ENCODE peak calls at places on chromosomes 16 and 17, in eight cellular contexts. H is HL-60, E is heart left ventricle, C is GM23338, W is IMR-90, I is upper lobe of right lung, Z is sigmoid colon, V is A549. A is an unnamed sample.

GRCh38 chr17:77366558-77367245 is 225.9 kb downstream of the SEC14L1 start:
- DNase-seq in H (no peak), E (no peak), C (no peak), W (peak; percentile 86), I (no peak), Z (peak; percentile 74), V (no peak), A (peak; percentile 32)

GRCh38 chr17:32701860-32702259 is 175.1 kb downstream of the MYO1D start:
- DNase-seq in H (no peak), E (no peak), C (no peak), W (no peak), I (no peak), Z (no peak), V (no peak), A (no peak)

GRCh38 chr16:75109732-75110243 is 6.8 kb downstream of the LDHD start:
- DNase-seq in H (no peak), E (peak; percentile 78), C (no peak), W (no peak), I (peak; percentile 61), Z (peak; percentile 81), V (no peak), A (no peak)

GRCh38 chr16:84593825-84594724 is 23.8 kb downstream of the COTL1 start:
- DNase-seq in H (peak; percentile 84), E (no peak), C (peak; percentile 64), W (no peak), I (peak; percentile 77), Z (no peak), V (no peak), A (no peak)

GRCh38 chr16:64543401-64543800 is 578.5 kb downstream of the CDH11 start:
- DNase-seq in H (no peak), E (no peak), C (no peak), W (no peak), I (no peak), Z (no peak), V (no peak), A (no peak)

GRCh38 chr16:4244254-4244812 is 2.5 kb upstream of the SRL start:
- DNase-seq in H (no peak), E (no peak), C (no peak), W (peak; percentile 10), I (no peak), Z (no peak), V (no peak), A (no peak)

GRCh38 chr17:12230411-12230810 is 209.7 kb downstream of the MAP2K4 start:
- DNase-seq in H (no peak), E (no peak), C (no peak), W (peak; percentile 53), I (no peak), Z (no peak), V (no peak), A (no peak)

GRCh38 chr17:69326302-69327059 is 452 bp downstream of the ABCA5 start:
- DNase-seq in H (peak; percentile 2), E (no peak), C (no peak), W (peak; percentile 26), I (no peak), Z (no peak), V (no peak), A (peak; percentile 49)

GRCh38 chr16:78045865-78046581 is 23.7 kb downstream of the CLEC3A start:
- DNase-seq in H (no peak), E (peak; percentile 57), C (peak; percentile 93), W (peak; percentile 54), I (peak; percentile 85), Z (no peak), V (peak; percentile 16), A (peak; percentile 6)

GRCh38 chr17:61360318-61360717 is 39.3 kb upstream of the TBX2 start:
- DNase-seq in H (no peak), E (no peak), C (no peak), W (no peak), I (no peak), Z (no peak), V (no peak), A (no peak)

GRCh38 chr16:56608876-56609462 is 585 bp downstream of the MT2A start:
- DNase-seq in H (no peak), E (no peak), C (no peak), W (no peak), I (no peak), Z (no peak), V (no peak), A (no peak)

GRCh38 chr16:28301154-28301553 is 8.8 kb downstream of the SBK1 start:
- DNase-seq in H (no peak), E (no peak), C (no peak), W (no peak), I (no peak), Z (no peak), V (no peak), A (no peak)

GRCh38 chr16:28304214-28304613 is 11.9 kb downstream of the SBK1 start:
- DNase-seq in H (no peak), E (peak; percentile 27), C (peak; percentile 76), W (peak; percentile 40), I (no peak), Z (no peak), V (no peak), A (no peak)

GRCh38 chr16:28303132-28303531 is 10.8 kb downstream of the SBK1 start:
- DNase-seq in H (no peak), E (no peak), C (no peak), W (no peak), I (no peak), Z (no peak), V (no peak), A (no peak)

GRCh38 chr16:28300327-28300726 is 8.0 kb downstream of the SBK1 start:
- DNase-seq in H (no peak), E (no peak), C (no peak), W (no peak), I (no peak), Z (no peak), V (no peak), A (no peak)

GRCh38 chr16:28301620-28302019 is 9.3 kb downstream of the SBK1 start:
- DNase-seq in H (no peak), E (no peak), C (no peak), W (no peak), I (no peak), Z (no peak), V (no peak), A (no peak)
- H3K27ac ChIP-seq in H (no peak overlapping the region), E (no peak overlapping the region), C (no peak overlapping the region), W (no peak overlapping the region), I (no peak overlapping the region), Z (no peak overlapping the region), V (no peak overlapping the region), A (no peak overlapping the region)

GRCh38 chr17:36755586-36755985 is 154.2 kb downstream of the MRM1 start:
- DNase-seq in H (no peak), E (no peak), C (peak; percentile 85), W (no peak), I (no peak), Z (no peak), V (peak; percentile 70), A (peak; percentile 6)
- TF ChIP-seq CTCF in H (peak; percentile 11), E (no peak), C (peak; percentile 63), W (peak; percentile 16), I (peak; percentile 30), Z (no peak), V (peak; percentile 56), A (peak; percentile 58)

GRCh38 chr17:13599168-13599577 is 2.6 kb downstream of the HS3ST3A1 start:
- DNase-seq in H (no peak), E (no peak), C (no peak), W (no peak), I (no peak), Z (no peak), V (no peak), A (no peak)
- H3K27ac ChIP-seq in H (no peak overlapping the region), E (no peak overlapping the region), C (no peak overlapping the region), W (no peak overlapping the region), I (no peak overlapping the region), Z (peak overlapping the region; percentile 7), V (no peak overlapping the region), A (no peak overlapping the region)

GRCh38 chr16:81633147-81633619 is 145.9 kb upstream of the PLCG2 start:
- DNase-seq in H (no peak), E (no peak), C (peak; percentile 76), W (no peak), I (no peak), Z (no peak), V (no peak), A (no peak)
- TF ChIP-seq CTCF in H (no peak), E (no peak), C (peak; percentile 56), W (no peak), I (peak; percentile 11), Z (no peak), V (no peak), A (peak; percentile 31)

GRCh38 chr16:69260506-69260905 is 50.6 kb upstream of the VPS4A start:
- DNase-seq in H (no peak), E (no peak), C (no peak), W (no peak), I (no peak), Z (no peak), V (no peak), A (no peak)

DNA sequence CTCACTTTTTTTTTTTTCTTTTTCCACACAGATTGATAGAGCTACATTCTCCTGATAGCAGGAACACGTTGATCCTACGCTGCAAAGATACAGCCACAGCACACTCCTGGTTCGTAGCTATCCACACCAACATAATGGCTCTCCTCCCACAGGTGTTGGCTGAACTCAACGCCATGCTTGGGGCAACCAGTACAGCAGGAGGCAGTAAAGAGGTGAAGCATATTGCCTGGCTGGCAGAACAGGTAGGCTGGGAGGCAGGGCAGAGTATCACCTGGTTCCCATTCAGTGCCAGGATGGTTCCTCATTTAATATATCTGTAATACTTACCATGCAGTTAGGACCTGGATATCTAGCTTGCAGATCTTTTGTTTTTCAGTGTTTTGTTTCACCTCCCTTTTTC is 51.1 kb upstream of the VPS4A start:
- DNase-seq in H (no peak), E (no peak), C (peak; percentile 30), W (no peak), I (no peak), Z (no peak), V (no peak), A (no peak)
- H3K27ac ChIP-seq in H (no peak overlapping the region), E (no peak overlapping the region), C (no peak overlapping the region), W (no peak overlapping the region), I (no peak overlapping the region), Z (no peak overlapping the region), V (no peak overlapping the region), A (no peak overlapping the region)

DNA sequence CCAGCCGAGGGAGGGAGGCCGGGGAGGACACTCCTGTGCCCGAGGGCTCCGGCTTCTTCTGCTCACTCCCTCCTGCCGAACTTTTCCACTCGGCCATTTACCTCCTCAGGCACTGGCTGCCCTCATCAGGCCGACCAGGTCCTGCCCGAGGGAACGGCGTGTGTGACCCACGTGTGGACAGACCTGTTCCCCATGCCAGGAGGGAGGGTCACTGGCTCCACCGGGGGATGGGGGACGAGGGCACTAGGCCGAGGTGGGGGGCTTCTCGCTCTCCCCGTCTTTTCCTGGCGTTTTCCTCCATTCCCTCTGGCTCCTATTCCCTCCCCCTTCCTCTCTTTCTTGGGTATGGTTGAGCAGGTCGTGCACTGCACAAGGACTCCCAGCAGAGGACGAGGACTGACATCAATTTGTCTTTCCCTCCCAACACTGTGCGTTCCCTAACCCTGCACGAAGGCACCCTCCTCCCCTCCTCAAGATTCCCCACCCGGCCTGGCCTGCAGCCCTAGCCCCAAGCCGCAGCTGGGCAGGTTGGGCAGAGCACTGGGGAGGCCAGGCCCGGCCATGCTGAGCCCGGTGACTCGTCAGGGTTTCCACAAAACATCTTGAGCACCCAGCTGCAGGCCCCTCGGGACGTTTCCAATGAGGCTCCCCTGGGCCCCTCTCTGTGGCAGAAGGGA is 3.2 kb upstream of the IL17C start:
- DNase-seq in H (no peak), E (no peak), C (no peak), W (peak; percentile 22), I (no peak), Z (no peak), V (no peak), A (no peak)
- TF ChIP-seq CTCF in H (no peak), E (no peak), C (no peak), W (no peak), I (no peak), Z (no peak), V (no peak), A (peak; percentile 15)

GRCh38 chr16:85955566-85955965 is 56.6 kb downstream of the IRF8 start:
- DNase-seq in H (no peak), E (no peak), C (no peak), W (no peak), I (no peak), Z (no peak), V (no peak), A (no peak)
- H3K27ac ChIP-seq in H (no peak overlapping the region), E (no peak overlapping the region), C (no peak overlapping the region), W (no peak overlapping the region), I (no peak overlapping the region), Z (no peak overlapping the region), V (no peak overlapping the region), A (no peak overlapping the region)

A was measured in foreskin keratinocyte.